ENCODE peak calls at places on chromosomes 12 and 14, in six cellular contexts. J, W, D, P, V and T are unnamed samples.

GRCh38 chr14:38696925-38697324 is 406.1 kb downstream of the SEC23A start:
- DNase-seq in V (no peak), J (no peak), P (no peak), W (no peak), D (no peak), T (no peak)

GRCh38 chr12:87953257-87953860 is 75.8 kb downstream of the C12orf50 start:
- DNase-seq in W (no peak), D (peak), J (peak), V (peak), P (peak), T (no peak)

GRCh38 chr12:121423682-121424631 is 24.0 kb downstream of the RNF34 start:
- DNase-seq in D (no peak), J (no peak), P (no peak), W (peak), V (no peak), T (no peak)

GRCh38 chr12:34048714-34049113 is 26.4 kb downstream of the ALG10 start:
- DNase-seq in P (no peak), J (no peak), W (no peak), D (no peak), V (no peak), T (no peak)

GRCh38 chr12:80857311-80857710 is 80.4 kb downstream of the LIN7A start:
- DNase-seq in P (no peak), W (no peak), V (no peak), J (no peak), D (peak), T (no peak)

GRCh38 chr14:104536942-104537612 is 42.5 kb upstream of the C14orf180 start:
- DNase-seq in P (peak), J (no peak), W (no peak), V (peak), D (peak), T (no peak)

GRCh38 chr14:75886661-75887348 is 95.0 kb downstream of the TGFB3 start:
- DNase-seq in V (peak), W (no peak), J (no peak), D (peak), P (peak), T (no peak)

GRCh38 chr12:92363295-92364146 is 217.9 kb upstream of the BTG1 start:
- DNase-seq in D (peak), J (peak), V (peak), P (peak), W (peak), T (peak)

GRCh38 chr14:36996133-36996856 is 176.1 kb downstream of the SLC25A21 start:
- DNase-seq in D (peak), J (no peak), V (peak), W (no peak), P (no peak), T (no peak)

GRCh38 chr12:121811434-121812319 is 7.9 kb downstream of the SETD1B start:
- DNase-seq in P (peak), W (peak), V (peak), D (peak), J (peak), T (peak)

GRCh38 chr12:129193263-129193871 is 340.1 kb downstream of the GLT1D1 start:
- DNase-seq in P (no peak), W (no peak), D (peak), J (no peak), V (no peak), T (peak)

GRCh38 chr12:101230547-101230946 is 20.5 kb upstream of the SLC5A8 start:
- DNase-seq in D (peak), V (peak), P (peak), W (no peak), J (no peak), T (no peak)

GRCh38 chr14:90785876-90786450 is 30.3 kb downstream of the TTC7B start:
- DNase-seq in V (no peak), W (no peak), P (no peak), D (no peak), J (no peak), T (no peak)

GRCh38 chr12:5243014-5243413 is 188.9 kb upstream of the NTF3 start:
- DNase-seq in J (no peak), W (no peak), P (no peak), V (no peak), D (no peak), T (no peak)

GRCh38 chr12:29164477-29165163 is 15.5 kb downstream of the FAR2 start:
- DNase-seq in P (peak), W (no peak), D (peak), V (peak), J (peak), T (no peak)

GRCh38 chr14:91841065-91841464 is 26.3 kb downstream of the TC2N start:
- DNase-seq in J (no peak), P (no peak), D (no peak), V (no peak), W (no peak), T (no peak)

GRCh38 chr14:59919582-59920377 is at the start of gene LRRC9:
- DNase-seq in V (peak), D (peak), W (peak), P (peak), J (no peak), T (peak)

GRCh38 chr12:18101043-18101442 is 11.1 kb upstream of the RERGL start:
- DNase-seq in J (no peak), W (no peak), D (no peak), P (no peak), V (no peak), T (no peak)

GRCh38 chr12:116708826-116709756 is 28.8 kb downstream of the SPRING1 start:
- DNase-seq in W (peak), D (peak), V (peak), J (peak), P (peak), T (peak)

GRCh38 chr14:90409209-90409730 is 12.4 kb downstream of the CALM1 start:
- DNase-seq in V (peak), D (peak), P (peak), W (peak), J (no peak), T (no peak)

GRCh38 chr12:124445121-124445718 is 122.2 kb downstream of the NCOR2 start:
- DNase-seq in D (no peak), P (no peak), J (no peak), W (peak), V (no peak), T (no peak)
- TF ChIP-seq CTCF in D (peak), P (no peak), J (no peak), W (no peak), V (no peak), T (no peak)

GRCh38 chr14:65103150-65103760 is 938 bp upstream of the MAX start:
- DNase-seq in D (peak), W (no peak), V (peak), J (no peak), P (peak), T (peak)
- TF ChIP-seq CTCF in D (peak), W (no peak), V (peak), J (no peak), P (no peak), T (no peak)

GRCh38 chr14:94014375-94014774 is 11.8 kb upstream of the OTUB2 start:
- DNase-seq in D (no peak), P (no peak), W (no peak), J (no peak), V (no peak), T (no peak)

GRCh38 chr14:94018308-94018707 is 7.8 kb upstream of the OTUB2 start:
- DNase-seq in V (no peak), J (no peak), W (no peak), D (no peak), P (no peak), T (no peak)

GRCh38 chr14:94016446-94016976 is 9.6 kb upstream of the OTUB2 start:
- DNase-seq in P (no peak), V (no peak), D (no peak), W (no peak), J (no peak), T (no peak)

GRCh38 chr14:94011795-94012194 is 14.3 kb upstream of the OTUB2 start:
- DNase-seq in V (no peak), P (no peak), D (no peak), W (no peak), J (peak), T (no peak)

DNA sequence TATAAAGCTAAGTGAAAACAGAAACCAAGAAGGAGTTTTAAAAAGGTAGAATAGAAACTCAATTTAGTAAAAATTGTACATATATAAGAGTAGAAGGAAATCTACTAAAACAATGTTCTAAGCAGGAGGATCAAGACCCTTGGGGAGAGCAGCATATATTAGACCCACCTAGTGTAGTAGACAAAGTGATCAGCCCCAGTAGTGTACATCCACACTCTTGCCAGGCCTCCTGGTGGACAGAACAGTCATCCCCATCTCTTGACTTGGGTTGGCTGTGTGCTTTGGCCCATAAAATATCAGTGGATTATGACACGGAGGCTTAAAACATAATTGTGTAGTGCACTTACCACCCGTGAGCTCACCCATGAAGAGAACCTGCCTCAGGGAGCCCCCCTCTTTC is 10.9 kb upstream of the OTUB2 start:
- DNase-seq in V (no peak), W (no peak), P (no peak), D (no peak), J (no peak), T (no peak)
- TF ChIP-seq CTCF in V (no peak), W (no peak), P (no peak), D (peak), J (no peak), T (no peak)

DNA sequence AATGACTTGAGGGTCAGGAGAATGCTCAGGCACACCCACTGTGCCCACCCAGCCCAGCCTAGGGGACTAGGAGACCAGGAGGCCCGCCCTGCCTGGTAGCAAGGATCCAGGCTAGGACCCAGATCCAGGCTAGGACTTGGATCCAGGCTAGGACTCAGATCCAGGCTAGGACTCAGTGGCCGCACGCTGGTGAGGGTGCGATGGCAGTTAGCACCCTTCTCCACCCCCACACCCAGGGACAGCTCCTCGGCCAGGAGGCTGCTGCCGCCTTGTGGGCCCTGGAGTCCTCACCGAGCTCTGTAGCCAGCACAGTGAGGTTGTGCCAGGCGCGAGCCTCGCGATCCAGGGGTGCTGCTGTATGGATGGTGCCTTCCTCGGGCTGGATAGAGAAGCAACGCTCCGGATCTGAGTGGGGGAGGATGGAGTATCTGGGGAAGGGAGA is 5.1 kb downstream of the CDH24 start:
- DNase-seq in D (no peak), V (no peak), W (no peak), P (no peak), J (no peak), T (no peak)
- TF ChIP-seq CTCF in D (peak), V (peak), W (peak), P (peak), J (no peak), T (no peak)

GRCh38 chr12:77204055-77204454 is 138.7 kb upstream of the E2F7 start:
- DNase-seq in W (no peak), P (peak), V (peak), J (no peak), D (peak), T (no peak)
- TF ChIP-seq CTCF in W (no peak), P (peak), V (peak), J (no peak), D (peak), T (no peak)